ENCODE peak calls at places on chromosomes 11 and 22, in five cellular contexts. U, K, P, R and G are unnamed samples. For H3K4me1, the result is how much of the 10 kb centered on the place peaks cover.

GRCh38 chr11:116478205-116478604 is 294.6 kb downstream of the BUD13 start:
- DNase-seq in U (no peak), K (no peak), P (no peak), R (no peak), G (no peak)

GRCh38 chr11:10666556-10666955 is 27.0 kb downstream of the IRAG1 start:
- DNase-seq in U (no peak), K (no peak), P (no peak), R (no peak), G (no peak)

GRCh38 chr22:27987557-27987956 is 68.5 kb upstream of the PITPNB start:
- DNase-seq in U (no peak), K (no peak), P (no peak), R (no peak), G (no peak)

GRCh38 chr11:86802601-86803051 is 2.3 kb downstream of the PRSS23 start:
- DNase-seq in U (no peak), K (no peak), P (no peak), R (no peak), G (no peak)

GRCh38 chr11:115098037-115098436 is 406.2 kb downstream of the CADM1 start:
- DNase-seq in U (no peak), K (no peak), P (no peak), R (no peak), G (no peak)

GRCh38 chr11:39461065-39461464 is 1998.4 kb downstream of the LRRC4C start:
- DNase-seq in U (no peak), K (no peak), P (no peak), R (no peak), G (no peak)

GRCh38 chr11:130738618-130739017 is 177.7 kb downstream of the SNX19 start:
- DNase-seq in U (no peak), K (no peak), P (no peak), R (no peak), G (no peak)

GRCh38 chr11:8016396-8016949 is 29.3 kb downstream of the EIF3F start:
- DNase-seq in U (no peak), K (no peak), P (no peak), R (no peak), G (no peak)

GRCh38 chr11:130209128-130209932 is 49.7 kb downstream of the ST14 start:
- DNase-seq in U (no peak), K (no peak), P (no peak), R (no peak), G (no peak)

GRCh38 chr11:117316197-117316961 is at the start of gene BACE1:
- DNase-seq in U (no peak), K (peak), P (peak), R (peak), G (no peak)

GRCh38 chr22:21589415-21589814 is 21.9 kb downstream of the UBE2L3 start:
- DNase-seq in U (no peak), K (no peak), P (no peak), R (no peak), G (no peak)

GRCh38 chr22:21582801-21583740 is 15.6 kb downstream of the UBE2L3 start:
- DNase-seq in U (no peak), K (no peak), P (no peak), R (no peak), G (no peak)

GRCh38 chr22:21587803-21588611 is 20.5 kb downstream of the UBE2L3 start:
- DNase-seq in U (no peak), K (no peak), P (no peak), R (peak), G (no peak)

GRCh38 chr22:21590809-21591641 is 23.5 kb downstream of the UBE2L3 start:
- DNase-seq in U (no peak), K (no peak), P (no peak), R (no peak), G (no peak)

GRCh38 chr22:21585389-21585788 is 17.9 kb downstream of the UBE2L3 start:
- DNase-seq in U (no peak), K (no peak), P (no peak), R (no peak), G (no peak)
- H3K4me1 ChIP-seq in U (under half), K (under half), P (under half), R (half or more), G (under half)

DNA sequence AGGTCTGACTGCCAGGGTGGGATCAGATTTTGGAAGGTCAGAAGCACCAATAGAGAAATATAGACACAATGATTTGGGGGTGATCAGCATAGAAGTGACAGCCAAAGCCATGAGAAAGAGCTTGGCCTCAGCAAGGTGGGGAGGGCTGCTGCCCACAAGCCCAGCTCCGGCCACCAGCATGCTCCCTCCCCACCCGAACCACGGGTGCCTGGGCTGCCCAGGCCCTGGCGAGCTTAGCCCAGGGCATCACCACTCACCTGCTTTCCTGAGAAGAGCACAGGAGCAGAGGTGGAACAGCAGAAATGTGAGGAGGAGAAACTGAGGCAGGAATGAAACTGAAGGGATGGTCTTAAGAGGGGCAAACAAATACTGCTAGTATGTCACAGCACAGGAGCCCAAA is 48.8 kb downstream of the LRFN4 start:
- DNase-seq in U (no peak), K (no peak), P (no peak), R (no peak), G (no peak)
- H3K4me1 ChIP-seq in U (under half), K (under half), P (under half), R (under half), G (under half)

GRCh38 chr22:49934891-49935557 is 16.6 kb downstream of the CRELD2 start:
- DNase-seq in U (peak), K (peak), P (no peak), R (peak), G (no peak)

GRCh38 chr22:49935561-49935960 is 17.1 kb downstream of the CRELD2 start:
- DNase-seq in U (no peak), K (no peak), P (no peak), R (no peak), G (no peak)

GRCh38 chr22:49936973-49937757 is 18.7 kb downstream of the CRELD2 start:
- DNase-seq in U (no peak), K (no peak), P (no peak), R (no peak), G (no peak)

GRCh38 chr22:49937758-49938564 is 19.5 kb downstream of the CRELD2 start:
- DNase-seq in U (no peak), K (no peak), P (no peak), R (no peak), G (no peak)

DNA sequence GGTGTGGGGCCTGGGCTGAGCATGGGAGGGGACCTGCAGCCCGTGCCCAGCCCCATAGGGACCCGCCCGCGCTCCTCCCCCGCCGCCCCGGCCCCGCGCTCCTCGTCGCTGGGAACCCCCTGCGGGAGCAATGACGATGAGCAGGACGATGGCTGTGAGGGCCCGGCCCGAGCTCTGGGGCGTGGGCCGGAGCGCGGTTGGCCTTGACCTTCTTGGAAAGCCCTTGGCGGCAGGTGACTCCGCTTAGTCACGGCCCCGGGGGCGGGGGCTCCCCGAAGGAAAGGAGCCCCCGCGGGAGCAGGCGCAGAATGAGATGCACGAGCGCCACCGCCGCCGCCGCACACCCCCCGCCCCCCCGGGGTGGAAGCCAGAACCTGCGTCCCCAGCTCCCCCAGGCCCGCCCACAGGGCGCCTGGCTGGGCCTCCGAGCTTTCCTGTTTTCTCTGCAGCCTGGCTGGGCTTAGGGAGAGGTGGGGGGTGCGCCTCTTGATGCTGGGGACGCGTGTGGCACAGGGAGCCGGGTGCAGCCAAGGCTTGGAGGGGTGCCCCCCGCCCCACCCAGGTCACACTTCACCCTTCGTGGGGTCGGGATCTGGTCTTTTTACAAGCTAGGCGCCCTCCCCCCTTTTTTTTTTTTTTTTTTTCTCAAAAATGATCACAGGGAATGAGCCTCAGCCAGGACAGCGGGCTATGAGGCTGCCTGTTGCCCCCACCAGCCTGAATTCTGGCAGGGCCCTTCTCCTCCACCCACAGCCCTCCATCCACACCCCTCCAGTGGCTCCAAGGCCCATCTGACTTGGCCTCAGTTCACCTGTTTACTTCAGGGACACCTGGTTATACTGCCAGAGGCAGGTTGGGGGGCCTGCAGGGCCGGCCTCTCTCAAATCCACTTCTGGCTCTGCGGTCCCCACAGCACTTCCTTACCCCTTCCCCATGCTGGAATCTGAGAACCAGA is 17.9 kb downstream of the CRELD2 start:
- DNase-seq in U (peak), K (peak), P (no peak), R (peak), G (peak)
- H3K4me1 ChIP-seq in U (under half), K (under half), P (under half), R (under half), G (half or more)

GRCh38 chr11:45659818-45660160 is 5.6 kb downstream of the CHST1 start:
- DNase-seq in U (no peak), K (no peak), P (no peak), R (no peak), G (no peak)
- H3K4me1 ChIP-seq in U (under half), K (under half), P (half or more), R (under half), G (under half)

GRCh38 chr11:68373810-68374501 is 61.6 kb downstream of the LRP5 start:
- DNase-seq in U (no peak), K (no peak), P (no peak), R (no peak), G (no peak)
- H3K4me1 ChIP-seq in U (under half), K (under half), P (under half), R (under half), G (under half)

GRCh38 chr11:63846897-63847296 is 8.0 kb downstream of the MARK2 start:
- DNase-seq in U (no peak), K (no peak), P (no peak), R (no peak), G (no peak)

GRCh38 chr11:63845911-63846310 is 7.0 kb downstream of the MARK2 start:
- DNase-seq in U (no peak), K (no peak), P (no peak), R (no peak), G (no peak)

GRCh38 chr11:63843042-63843441 is 4.1 kb downstream of the MARK2 start:
- DNase-seq in U (no peak), K (no peak), P (no peak), R (no peak), G (no peak)

GRCh38 chr11:63847363-63847762 is 8.5 kb downstream of the MARK2 start:
- DNase-seq in U (no peak), K (no peak), P (no peak), R (no peak), G (no peak)

GRCh38 chr11:63845305-63845704 is 6.4 kb downstream of the MARK2 start:
- DNase-seq in U (no peak), K (no peak), P (no peak), R (no peak), G (no peak)
- H3K4me1 ChIP-seq in U (under half), K (under half), P (under half), R (half or more), G (half or more)

DNA sequence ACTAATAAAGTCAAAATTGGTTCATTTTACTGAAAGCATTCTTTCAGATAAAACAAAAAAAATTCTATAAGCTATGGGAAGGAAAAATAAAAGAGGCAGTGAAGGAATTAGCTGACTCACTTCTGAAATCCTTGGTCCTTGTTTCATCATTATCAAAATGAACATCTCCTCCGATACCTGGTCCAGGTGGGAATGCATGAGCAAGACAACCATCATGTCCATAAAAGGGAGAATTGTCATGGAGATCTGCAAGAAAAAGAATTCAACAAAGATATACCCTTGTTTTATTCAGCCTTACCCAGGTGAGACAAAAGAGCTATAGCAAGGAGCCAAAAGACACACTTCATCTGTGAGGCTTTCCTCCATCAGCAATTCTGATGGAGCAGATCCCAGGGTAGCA is 27.2 kb downstream of the MMP10 start:
- DNase-seq in U (no peak), K (no peak), P (no peak), R (no peak), G (no peak)
- H3K4me1 ChIP-seq in U (under half), K (under half), P (under half), R (under half), G (under half)